ENCODE peak calls at places on chromosome 18, in five cellular contexts. Q is adipocyte, T is SJCRH30, R is AG04450, M is right cardiac atrium. S is an unnamed sample.
A peak's percentile ranks its signal among the peaks of the same experiment; 100 is the strongest.

GRCh38 chr18:47898055-47898454 is 32.4 kb downstream of the SMAD2 start:
- DNase-seq in Q (no peak), T (no peak), R (no peak), M (no peak), S (no peak)

GRCh38 chr18:12595571-12596255 is 62.2 kb downstream of the SPIRE1 start:
- DNase-seq in Q (no peak), T (no peak), R (no peak), M (no peak), S (no peak)

GRCh38 chr18:35041752-35042379 is 653 bp downstream of the MAPRE2 start:
- DNase-seq in Q (peak; percentile 33), T (peak; percentile 4), R (no peak), M (no peak), S (no peak)

GRCh38 chr18:68017385-68017784 is 500.9 kb upstream of the DSEL start:
- DNase-seq in Q (no peak), T (no peak), R (no peak), M (no peak), S (no peak)

GRCh38 chr18:65279668-65280305 is 471.0 kb upstream of the CDH7 start:
- DNase-seq in Q (no peak), T (no peak), R (no peak), M (no peak), S (no peak)

GRCh38 chr18:22167091-22167470 is 2.3 kb upstream of the GATA6 start:
- DNase-seq in Q (no peak), T (no peak), R (no peak), M (peak; percentile 82), S (no peak)

GRCh38 chr18:45357681-45358470 is 257.4 kb upstream of the SLC14A2 start:
- DNase-seq in Q (no peak), T (no peak), R (no peak), M (no peak), S (no peak)

GRCh38 chr18:9856097-9856496 is 29.7 kb upstream of the TXNDC2 start:
- DNase-seq in Q (no peak), T (no peak), R (no peak), M (no peak), S (no peak)

GRCh38 chr18:24112874-24113615 is 25.8 kb upstream of the CABYR start:
- DNase-seq in Q (no peak), T (no peak), R (no peak), M (no peak), S (peak; percentile 41)

GRCh38 chr18:74286106-74286856 is 5.5 kb downstream of the CYB5A start:
- DNase-seq in Q (peak; percentile 50), T (no peak), R (no peak), M (no peak), S (no peak)

DNA sequence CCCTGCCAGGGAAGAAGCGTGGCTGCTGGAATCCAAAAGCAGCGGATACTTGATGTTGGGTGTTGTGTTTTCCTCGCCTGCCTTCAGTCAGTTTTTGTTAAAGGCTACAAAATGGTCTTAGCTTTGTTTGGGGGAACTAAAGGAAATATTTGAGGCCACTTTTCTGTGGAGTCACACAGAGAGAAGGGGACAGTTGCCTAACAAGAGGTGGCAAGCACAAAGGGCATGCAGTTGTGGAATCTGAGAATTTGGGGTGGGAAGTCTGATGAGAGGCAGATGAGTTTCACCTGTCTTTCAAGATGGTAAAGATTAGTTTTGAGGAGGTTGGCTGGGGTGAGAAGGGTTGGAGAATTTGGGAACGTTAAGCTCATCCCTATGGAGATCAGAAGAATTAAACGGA is 2.9 kb downstream of the MALT1 start:
- DNase-seq in Q (no peak), T (no peak), R (no peak), M (no peak), S (no peak)
- H3K4me3 ChIP-seq in Q (no peak overlapping the region), T (no peak overlapping the region), R (no peak overlapping the region), M (no peak overlapping the region), S (no peak overlapping the region)

DNA sequence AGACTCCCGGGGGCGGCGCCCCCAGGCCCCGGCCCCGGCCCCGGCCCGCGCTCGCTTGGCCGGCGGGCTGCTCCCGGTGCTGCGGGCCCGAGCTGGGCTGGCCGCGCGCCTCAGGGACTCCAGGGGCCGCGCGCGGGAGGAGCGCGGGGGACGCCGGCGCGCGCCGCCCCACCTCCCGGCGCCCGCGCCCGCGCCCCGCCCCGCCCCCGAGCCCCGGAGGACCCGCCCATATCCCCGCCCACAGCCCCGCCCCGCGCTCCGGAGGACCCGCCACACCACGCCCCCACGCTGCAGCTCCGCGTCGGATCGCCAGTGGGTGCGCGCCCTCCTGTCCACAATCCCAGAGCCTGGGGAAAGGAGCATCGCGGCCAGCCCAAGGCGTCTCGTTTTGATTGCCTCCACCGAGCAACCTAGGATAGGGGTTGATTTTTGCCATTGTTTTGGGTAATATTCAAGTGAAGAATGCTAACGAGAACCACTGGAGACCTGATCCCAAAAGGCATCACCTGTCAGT is at the start of gene PARD6G:
- DNase-seq in Q (peak; percentile 95), T (peak; percentile 72), R (peak; percentile 20), M (peak; percentile 95), S (peak; percentile 17)
- H3K4me3 ChIP-seq in Q (peak within 1 kb of the TSS; percentile 81), T (peak within 1 kb of the TSS; percentile 94), R (peak within 1 kb of the TSS; percentile 73), M (peak within 1 kb of the TSS; percentile 73), S (peak within 1 kb of the TSS; percentile 79)

GRCh38 chr18:50133526-50133925 is 61.4 kb downstream of the MYO5B start:
- DNase-seq in Q (no peak), T (no peak), R (no peak), M (no peak), S (no peak)
- H3K4me3 ChIP-seq in Q (no peak overlapping the region), T (no peak overlapping the region), R (no peak overlapping the region), M (no peak overlapping the region), S (no peak overlapping the region)

DNA sequence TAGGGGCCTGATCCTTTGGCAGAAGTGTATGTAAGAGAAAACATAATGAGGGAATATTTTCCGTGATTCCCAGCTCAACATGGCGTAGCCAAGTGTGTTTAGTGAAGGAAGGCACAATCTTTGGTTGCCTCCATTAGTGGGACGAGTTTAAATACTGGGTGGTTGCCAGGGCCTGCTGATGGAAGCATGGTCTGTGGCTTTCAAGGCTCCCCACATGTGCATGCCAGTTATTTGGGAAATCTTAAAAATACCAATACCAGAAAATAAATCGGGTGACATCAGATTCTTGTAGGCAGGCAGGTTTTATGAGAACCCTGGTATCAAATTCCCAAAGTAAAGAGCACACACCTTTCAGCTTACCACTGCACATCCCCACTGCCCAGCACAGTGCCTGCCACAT is 7.1 kb downstream of the MYL12A start:
- DNase-seq in Q (no peak), T (no peak), R (no peak), M (peak; percentile 11), S (no peak)
- H3K4me3 ChIP-seq in Q (no peak overlapping the region), T (no peak overlapping the region), R (no peak overlapping the region), M (peak overlapping the region; percentile 26), S (no peak overlapping the region)

GRCh38 chr18:60018801-60019462 is 119.1 kb downstream of the PMAIP1 start:
- DNase-seq in Q (peak; percentile 43), T (no peak), R (no peak), M (no peak), S (no peak)
- H3K4me3 ChIP-seq in Q (no peak overlapping the region), T (no peak overlapping the region), R (no peak overlapping the region), M (no peak overlapping the region), S (no peak overlapping the region)

S was measured in skeletal muscle cell.